ENCODE peak calls at places on chromosomes 11 and 22, in ten cellular contexts. U, O, I, L, E, B, V, H, Q and Z are unnamed samples.

GRCh38 chr22:42065408-42066132 is 5.0 kb downstream of the NAGA start:
- DNase-seq in U (no peak), O (no peak), I (no peak), L (no peak), E (no peak), B (no peak), V (no peak), H (no peak), Q (no peak), Z (no peak)

GRCh38 chr11:124937336-124937935 is 1.6 kb upstream of the HEPACAM start:
- DNase-seq in U (no peak), O (no peak), I (no peak), L (no peak), E (no peak), B (no peak), V (no peak), H (no peak), Q (no peak), Z (no peak)

GRCh38 chr22:35648066-35649025 is at the start of gene APOL6:
- DNase-seq in U (peak), O (no peak), I (peak), L (peak), E (no peak), B (no peak), V (peak), H (peak), Q (peak), Z (peak)

GRCh38 chr11:117144477-117145392 is 648 bp downstream of the PAFAH1B2 start:
- DNase-seq in U (no peak), O (no peak), I (no peak), L (peak), E (peak), B (peak), V (peak), H (peak), Q (peak), Z (peak)

GRCh38 chr11:26827567-26828037 is 105.7 kb upstream of the SLC5A12 start:
- DNase-seq in U (no peak), O (no peak), I (no peak), L (no peak), E (no peak), B (no peak), V (no peak), H (no peak), Q (no peak), Z (no peak)

GRCh38 chr22:37498289-37498909 is 12.2 kb upstream of the MFNG start:
- DNase-seq in U (peak), O (no peak), I (peak), L (peak), E (peak), B (peak), V (peak), H (peak), Q (peak), Z (peak)

GRCh38 chr11:126416542-126417090 is 61.1 kb downstream of the ST3GAL4 start:
- DNase-seq in U (peak), O (no peak), I (peak), L (peak), E (peak), B (peak), V (peak), H (peak), Q (peak), Z (peak)

GRCh38 chr11:10305964-10306918 is 1.4 kb downstream of the ADM start:
- DNase-seq in U (no peak), O (no peak), I (no peak), L (no peak), E (peak), B (no peak), V (no peak), H (no peak), Q (no peak), Z (peak)

GRCh38 chr11:65599216-65599954 is 3.8 kb upstream of the KCNK7 start:
- DNase-seq in U (no peak), O (no peak), I (no peak), L (no peak), E (no peak), B (no peak), V (no peak), H (no peak), Q (no peak), Z (no peak)

GRCh38 chr11:64661146-64661545 is 61.9 kb downstream of the NRXN2 start:
- DNase-seq in U (no peak), O (peak), I (no peak), L (no peak), E (no peak), B (no peak), V (no peak), H (no peak), Q (no peak), Z (no peak)

GRCh38 chr11:109697140-109697843 is 275.3 kb downstream of the C11orf87 start:
- DNase-seq in U (no peak), O (no peak), I (no peak), L (no peak), E (no peak), B (no peak), V (no peak), H (no peak), Q (peak), Z (peak)

GRCh38 chr11:68806931-68807844 is 34.5 kb downstream of the CPT1A start:
- DNase-seq in U (no peak), O (peak), I (no peak), L (no peak), E (no peak), B (no peak), V (no peak), H (no peak), Q (no peak), Z (no peak)

GRCh38 chr11:7548659-7549283 is 35.0 kb downstream of the PPFIBP2 start:
- DNase-seq in U (no peak), O (no peak), I (no peak), L (peak), E (peak), B (no peak), V (no peak), H (no peak), Q (peak), Z (peak)

GRCh38 chr22:17562906-17563870 is at the start of gene SLC25A18:
- DNase-seq in U (no peak), O (no peak), I (no peak), L (no peak), E (no peak), B (no peak), V (no peak), H (no peak), Q (no peak), Z (no peak)

GRCh38 chr11:3796796-3797328 is 492 bp downstream of the NUP98 start:
- DNase-seq in U (no peak), O (no peak), I (no peak), L (no peak), E (no peak), B (no peak), V (no peak), H (no peak), Q (peak), Z (no peak)

GRCh38 chr22:22591348-22592299 is 32.6 kb upstream of the PRAME start:
- DNase-seq in U (no peak), O (no peak), I (no peak), L (no peak), E (peak), B (no peak), V (no peak), H (no peak), Q (no peak), Z (no peak)

GRCh38 chr11:133366088-133366487 is 166.2 kb downstream of the OPCML start:
- DNase-seq in U (no peak), O (no peak), I (no peak), L (no peak), E (no peak), B (no peak), V (no peak), H (no peak), Q (no peak), Z (no peak)